ENCODE peak calls at places on chromosomes 6 and 20, in six cellular contexts. O, R, V, I, P and D are unnamed samples. For H3K4me1, the result is how much of the 10 kb centered on the place peaks cover.

GRCh38 chr20:63843222-63843621 is 12.2 kb upstream of the ZBTB46 start:
- DNase-seq in V (no peak), P (no peak), R (no peak), I (no peak), O (no peak), D (no peak)

GRCh38 chr6:126312013-126312665 is 27.8 kb upstream of the CENPW start:
- DNase-seq in P (peak), O (peak), I (peak), V (peak), R (no peak), D (peak)

GRCh38 chr20:58967652-58968429 is 13.2 kb upstream of the NELFCD start:
- DNase-seq in R (no peak), P (no peak), V (no peak), I (no peak), O (no peak), D (no peak)

GRCh38 chr6:75368151-75368779 is 83.7 kb upstream of the TMEM30A start:
- DNase-seq in R (peak), O (no peak), V (peak), P (peak), I (peak), D (peak)

GRCh38 chr20:18190466-18191233 is 53.0 kb downstream of the KAT14 start:
- DNase-seq in R (no peak), O (no peak), V (no peak), I (no peak), P (no peak), D (no peak)

GRCh38 chr20:45924391-45925261 is 9.9 kb upstream of the PCIF1 start:
- DNase-seq in O (peak), I (no peak), P (no peak), R (peak), V (no peak), D (no peak)

GRCh38 chr6:3535716-3536435 is 79.0 kb upstream of the SLC22A23 start:
- DNase-seq in P (no peak), R (no peak), O (no peak), I (no peak), V (no peak), D (no peak)

GRCh38 chr6:81515562-81516453 is 236.7 kb downstream of the TENT5A start:
- DNase-seq in R (no peak), P (no peak), I (no peak), O (peak), V (no peak), D (peak)

GRCh38 chr6:18432180-18432579 is 45.0 kb downstream of the RNF144B start:
- DNase-seq in R (no peak), V (peak), O (peak), I (no peak), P (no peak), D (peak)

GRCh38 chr6:130337534-130337933 is 28.3 kb upstream of the TMEM200A start:
- DNase-seq in P (no peak), O (no peak), I (no peak), R (no peak), V (no peak), D (no peak)

GRCh38 chr6:80440496-80441160 is 334.2 kb downstream of the BCKDHB start:
- DNase-seq in V (no peak), I (no peak), R (no peak), O (no peak), P (no peak), D (no peak)

GRCh38 chr6:153003294-153003645 is 761 bp upstream of the MTRF1L start:
- DNase-seq in I (peak), P (no peak), R (peak), O (peak), V (peak), D (no peak)

GRCh38 chr6:76682842-76683241 is 610.4 kb upstream of the IMPG1 start:
- DNase-seq in V (peak), O (peak), I (peak), P (no peak), R (no peak), D (peak)

GRCh38 chr20:21622097-21622496 is 83.4 kb upstream of the PAX1 start:
- DNase-seq in P (no peak), R (no peak), I (no peak), O (no peak), V (no peak), D (no peak)

GRCh38 chr6:139372326-139373153 is 1.9 kb downstream of the CITED2 start:
- DNase-seq in V (no peak), I (no peak), O (peak), R (no peak), P (no peak), D (no peak)

GRCh38 chr6:139374357-139375238 is at the start of gene CITED2:
- DNase-seq in P (peak), V (peak), O (peak), R (peak), I (peak), D (peak)

GRCh38 chr6:139375239-139376053 is 998 bp upstream of the CITED2 start:
- DNase-seq in O (peak), P (peak), I (peak), V (peak), R (peak), D (peak)

GRCh38 chr6:139373154-139373927 is 1.1 kb downstream of the CITED2 start:
- DNase-seq in R (peak), O (peak), V (peak), I (peak), P (peak), D (peak)

GRCh38 chr6:139373928-139374356 is 506 bp downstream of the CITED2 start:
- DNase-seq in O (no peak), P (no peak), V (no peak), R (no peak), I (no peak), D (no peak)
- H3K4me1 ChIP-seq in O (under half), P (under half), V (under half), R (under half), I (under half), D (under half)

GRCh38 chr6:145732788-145733187 is 2.5 kb downstream of the EPM2A start:
- DNase-seq in R (no peak), V (no peak), P (no peak), O (no peak), I (peak), D (no peak)

GRCh38 chr6:145733207-145733606 is 2.1 kb downstream of the EPM2A start:
- DNase-seq in O (no peak), R (no peak), V (no peak), P (no peak), I (no peak), D (no peak)

GRCh38 chr6:145734486-145735355 is 599 bp downstream of the EPM2A start:
- DNase-seq in V (peak), O (peak), P (peak), R (peak), I (peak), D (peak)

GRCh38 chr6:145735356-145736165 is at the start of gene EPM2A:
- DNase-seq in P (peak), O (peak), I (peak), V (peak), R (peak), D (peak)

GRCh38 chr6:145733770-145734169 is 1.6 kb downstream of the EPM2A start:
- DNase-seq in V (no peak), I (peak), P (no peak), R (no peak), O (peak), D (no peak)
- H3K4me1 ChIP-seq in V (under half), I (under half), P (under half), R (under half), O (under half), D (under half)

GRCh38 chr20:52035977-52036376 is 155.6 kb downstream of the ZFP64 start:
- DNase-seq in P (no peak), V (no peak), R (peak), I (no peak), O (no peak), D (no peak)

GRCh38 chr20:52041966-52042365 is 149.6 kb downstream of the ZFP64 start:
- DNase-seq in I (no peak), R (no peak), O (no peak), V (no peak), P (no peak), D (no peak)

GRCh38 chr20:52035498-52035897 is 156.1 kb downstream of the ZFP64 start:
- DNase-seq in P (no peak), R (no peak), V (no peak), O (no peak), I (no peak), D (no peak)

GRCh38 chr20:52037370-52037769 is 154.2 kb downstream of the ZFP64 start:
- DNase-seq in P (no peak), O (no peak), R (no peak), I (no peak), V (no peak), D (no peak)

GRCh38 chr20:52039746-52040145 is 151.8 kb downstream of the ZFP64 start:
- DNase-seq in R (no peak), P (no peak), V (no peak), O (no peak), I (peak), D (no peak)
- H3K4me1 ChIP-seq in R (under half), P (under half), V (under half), O (under half), I (under half), D (under half)

GRCh38 chr6:83974409-83975050 is 59.0 kb upstream of the MRAP2 start:
- DNase-seq in V (peak), R (no peak), P (no peak), O (no peak), I (no peak), D (peak)

GRCh38 chr6:83966539-83966938 is 67.0 kb upstream of the MRAP2 start:
- DNase-seq in R (no peak), V (no peak), P (no peak), O (no peak), I (no peak), D (no peak)

GRCh38 chr6:83976037-83976755 is 57.4 kb upstream of the MRAP2 start:
- DNase-seq in R (no peak), O (no peak), P (no peak), V (peak), I (no peak), D (no peak)

GRCh38 chr6:83970582-83970981 is 63.0 kb upstream of the MRAP2 start:
- DNase-seq in P (no peak), R (no peak), V (peak), I (no peak), O (no peak), D (no peak)
- H3K4me1 ChIP-seq in P (under half), R (under half), V (under half), I (under half), O (under half), D (under half)